ENCODE peak calls at places on chromosomes 16 and 17, in five cellular contexts. One of them, this sample, is unnamed.

GRCh38 chr16:80614908-80615696 is 74.3 kb downstream of the DYNLRB2 start:
- DNase-seq in HepG2: no peak
- DNase-seq in SK-N-SH: no peak
- DNase-seq in K562: peak
- DNase-seq in HCT116: peak
- DNase-seq in this sample: no peak

GRCh38 chr16:4309833-4310266 is 6.0 kb upstream of the GLIS2 start:
- DNase-seq in SK-N-SH: no peak
- DNase-seq in HCT116: peak
- DNase-seq in K562: no peak
- DNase-seq in HepG2: peak
- DNase-seq in this sample: no peak

GRCh38 chr17:68349157-68349556 is 57.9 kb downstream of the ARSG start:
- DNase-seq in K562: no peak
- DNase-seq in SK-N-SH: no peak
- DNase-seq in HCT116: no peak
- DNase-seq in HepG2: peak
- DNase-seq in this sample: peak

GRCh38 chr16:27920391-27920891 is 143.1 kb downstream of the GSG1L start:
- DNase-seq in K562: no peak
- DNase-seq in SK-N-SH: peak
- DNase-seq in HCT116: peak
- DNase-seq in HepG2: peak
- DNase-seq in this sample: no peak

GRCh38 chr16:9139965-9140364 is 48.5 kb downstream of the HAPSTR1 start:
- DNase-seq in HCT116: peak
- DNase-seq in SK-N-SH: peak
- DNase-seq in HepG2: peak
- DNase-seq in K562: peak
- DNase-seq in this sample: no peak

GRCh38 chr16:79036541-79036940 is 564.0 kb downstream of the MAF start:
- DNase-seq in K562: no peak
- DNase-seq in HepG2: no peak
- DNase-seq in HCT116: no peak
- DNase-seq in SK-N-SH: no peak
- DNase-seq in this sample: no peak

GRCh38 chr17:71850792-71851191 is 270.0 kb upstream of the SOX9 start:
- DNase-seq in HepG2: no peak
- DNase-seq in HCT116: no peak
- DNase-seq in K562: no peak
- DNase-seq in SK-N-SH: no peak
- DNase-seq in this sample: no peak

GRCh38 chr17:57707892-57708291 is 37.2 kb downstream of the CCDC182 start:
- DNase-seq in HepG2: no peak
- DNase-seq in SK-N-SH: peak
- DNase-seq in HCT116: no peak
- DNase-seq in K562: no peak
- DNase-seq in this sample: no peak

GRCh38 chr17:16924701-16925440 is 47.0 kb downstream of the TNFRSF13B start:
- DNase-seq in HepG2: no peak
- DNase-seq in HCT116: no peak
- DNase-seq in K562: no peak
- DNase-seq in SK-N-SH: no peak
- DNase-seq in this sample: no peak

GRCh38 chr17:6381052-6381451 is 53.9 kb downstream of the AIPL1 start:
- DNase-seq in K562: no peak
- DNase-seq in HCT116: no peak
- DNase-seq in HepG2: no peak
- DNase-seq in SK-N-SH: no peak
- DNase-seq in this sample: no peak

GRCh38 chr16:15981382-15981781 is 32.0 kb downstream of the ABCC1 start:
- DNase-seq in SK-N-SH: no peak
- DNase-seq in K562: no peak
- DNase-seq in HCT116: no peak
- DNase-seq in HepG2: no peak
- DNase-seq in this sample: no peak

GRCh38 chr17:83055911-83056582 is 23.4 kb upstream of the METRNL start:
- DNase-seq in HCT116: no peak
- DNase-seq in SK-N-SH: no peak
- DNase-seq in HepG2: peak
- DNase-seq in K562: no peak
- DNase-seq in this sample: no peak

GRCh38 chr16:62965831-62966230 is 929.6 kb upstream of the CDH8 start:
- DNase-seq in HepG2: no peak
- DNase-seq in K562: no peak
- DNase-seq in HCT116: no peak
- DNase-seq in SK-N-SH: no peak
- DNase-seq in this sample: no peak

GRCh38 chr16:27984121-27984520 is 79.4 kb downstream of the GSG1L start:
- DNase-seq in HepG2: no peak
- DNase-seq in K562: no peak
- DNase-seq in SK-N-SH: no peak
- DNase-seq in HCT116: no peak
- DNase-seq in this sample: no peak

GRCh38 chr17:7308625-7309433 is 1.4 kb downstream of the EIF5A start:
- DNase-seq in K562: peak
- DNase-seq in SK-N-SH: peak
- DNase-seq in HCT116: peak
- DNase-seq in HepG2: peak
- DNase-seq in this sample: peak

GRCh38 chr17:5693821-5694220 is 109.5 kb upstream of the NLRP1 start:
- DNase-seq in HCT116: no peak
- DNase-seq in SK-N-SH: no peak
- DNase-seq in HepG2: no peak
- DNase-seq in K562: no peak
- DNase-seq in this sample: no peak

GRCh38 chr17:40463122-40463550 is 19.9 kb downstream of the IGFBP4 start:
- DNase-seq in K562: no peak
- DNase-seq in HCT116: no peak
- DNase-seq in HepG2: no peak
- DNase-seq in SK-N-SH: no peak
- DNase-seq in this sample: no peak

GRCh38 chr17:81002409-81003361 is 11.0 kb downstream of the CHMP6 start:
- DNase-seq in K562: peak
- DNase-seq in SK-N-SH: peak
- DNase-seq in HCT116: no peak
- DNase-seq in HepG2: no peak
- DNase-seq in this sample: no peak

GRCh38 chr17:45144199-45145034 is 3.9 kb upstream of the HEXIM1 start:
- DNase-seq in HepG2: no peak
- DNase-seq in K562: peak
- DNase-seq in HCT116: no peak
- DNase-seq in SK-N-SH: peak
- DNase-seq in this sample: no peak

GRCh38 chr17:8939496-8940334 is 25.8 kb downstream of the PIK3R5 start:
- DNase-seq in HCT116: no peak
- DNase-seq in SK-N-SH: no peak
- DNase-seq in K562: no peak
- DNase-seq in HepG2: no peak
- DNase-seq in this sample: peak

GRCh38 chr17:8940866-8941471 is 24.5 kb downstream of the PIK3R5 start:
- DNase-seq in HCT116: no peak
- DNase-seq in SK-N-SH: no peak
- DNase-seq in HepG2: no peak
- DNase-seq in K562: no peak
- DNase-seq in this sample: no peak

GRCh38 chr17:8941520-8941919 is 24.0 kb downstream of the PIK3R5 start:
- DNase-seq in K562: no peak
- DNase-seq in HCT116: no peak
- DNase-seq in SK-N-SH: no peak
- DNase-seq in HepG2: no peak
- DNase-seq in this sample: no peak

GRCh38 chr17:8944083-8944482 is 21.4 kb downstream of the PIK3R5 start:
- DNase-seq in HCT116: no peak
- DNase-seq in K562: no peak
- DNase-seq in SK-N-SH: no peak
- DNase-seq in HepG2: no peak
- DNase-seq in this sample: no peak

GRCh38 chr17:8941980-8942617 is 23.4 kb downstream of the PIK3R5 start:
- DNase-seq in K562: no peak
- DNase-seq in HCT116: no peak
- DNase-seq in HepG2: no peak
- DNase-seq in SK-N-SH: no peak
- DNase-seq in this sample: no peak
- TF ChIP-seq ZBTB33 in K562: no peak
- TF ChIP-seq ZBTB33 in HCT116: no peak
- TF ChIP-seq ZBTB33 in HepG2: no peak
- TF ChIP-seq ZBTB33 in SK-N-SH: no peak
- TF ChIP-seq ZBTB33 in this sample: no peak

DNA sequence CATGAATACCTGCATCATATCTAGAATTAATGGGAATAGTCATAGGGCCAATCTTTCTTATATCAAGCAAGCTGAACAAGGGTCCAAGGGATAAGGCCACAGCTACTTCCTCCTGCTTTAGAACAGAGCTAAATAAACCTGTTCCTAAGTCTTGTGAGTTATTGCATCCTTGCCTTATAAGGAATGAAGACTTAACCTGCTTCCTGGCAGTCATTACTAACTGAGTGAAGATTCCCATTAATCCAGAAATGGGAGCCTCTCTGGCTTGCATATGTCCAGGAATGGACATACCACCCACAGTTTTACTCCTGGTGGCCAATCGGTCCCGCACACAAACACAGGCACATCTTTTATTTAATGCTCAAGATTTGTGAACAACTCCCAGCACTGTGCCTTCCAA is 35.9 kb upstream of the SKAP1 start:
- DNase-seq in SK-N-SH: no peak
- DNase-seq in K562: no peak
- DNase-seq in HepG2: no peak
- DNase-seq in HCT116: no peak
- DNase-seq in this sample: no peak
- TF ChIP-seq CTCF in SK-N-SH: no peak
- TF ChIP-seq CTCF in K562: no peak
- TF ChIP-seq CTCF in HepG2: no peak
- TF ChIP-seq CTCF in HCT116: no peak
- TF ChIP-seq CTCF in this sample: no peak

DNA sequence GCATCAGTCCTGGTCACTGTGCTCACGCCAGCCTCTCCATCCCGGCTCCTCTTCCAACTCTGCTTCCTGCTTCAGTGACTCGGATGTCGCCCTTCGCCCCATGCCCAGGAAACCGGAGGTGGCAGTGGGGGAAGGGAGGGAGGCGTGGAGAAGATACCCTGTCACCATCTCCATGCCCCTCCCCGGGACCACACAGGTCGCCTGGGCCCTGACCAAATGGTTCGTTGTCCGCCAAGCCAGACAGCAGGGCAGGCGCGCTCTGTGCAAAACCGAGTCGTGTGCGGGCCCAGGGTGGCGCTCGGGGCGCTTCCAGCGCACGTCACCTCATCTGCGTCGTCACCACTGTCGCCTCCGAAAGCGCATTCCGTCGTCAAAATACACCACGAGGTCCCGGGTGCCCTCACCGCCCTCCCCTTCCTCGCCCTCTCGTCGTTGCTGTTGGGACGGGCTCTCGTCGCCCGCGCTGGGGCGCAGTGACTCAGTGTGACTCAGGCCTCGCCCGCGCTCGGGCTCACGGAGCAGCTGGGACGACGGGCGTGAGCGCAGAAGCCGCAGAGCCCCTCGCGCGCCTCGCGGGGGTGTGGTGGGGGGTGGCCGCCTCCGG is 39.2 kb downstream of the ZNF778 start:
- DNase-seq in SK-N-SH: peak
- DNase-seq in K562: no peak
- DNase-seq in HCT116: no peak
- DNase-seq in HepG2: no peak
- DNase-seq in this sample: no peak
- TF ChIP-seq ZBTB33 in SK-N-SH: no peak
- TF ChIP-seq ZBTB33 in K562: no peak
- TF ChIP-seq ZBTB33 in HCT116: no peak
- TF ChIP-seq ZBTB33 in HepG2: no peak
- TF ChIP-seq ZBTB33 in this sample: no peak

GRCh38 chr17:79730437-79730768 is 340 bp upstream of the ENPP7 start:
- DNase-seq in HCT116: no peak
- DNase-seq in K562: no peak
- DNase-seq in SK-N-SH: no peak
- DNase-seq in HepG2: no peak
- DNase-seq in this sample: no peak

GRCh38 chr17:79729761-79730160 is 982 bp upstream of the ENPP7 start:
- DNase-seq in HepG2: no peak
- DNase-seq in SK-N-SH: no peak
- DNase-seq in HCT116: no peak
- DNase-seq in K562: no peak
- DNase-seq in this sample: no peak

GRCh38 chr17:79730769-79731483 is at the start of gene ENPP7:
- DNase-seq in K562: no peak
- DNase-seq in HCT116: no peak
- DNase-seq in HepG2: peak
- DNase-seq in SK-N-SH: no peak
- DNase-seq in this sample: no peak

GRCh38 chr17:79728908-79729471 is 1.8 kb upstream of the ENPP7 start:
- DNase-seq in SK-N-SH: no peak
- DNase-seq in HCT116: no peak
- DNase-seq in HepG2: no peak
- DNase-seq in K562: peak
- DNase-seq in this sample: no peak

DNA sequence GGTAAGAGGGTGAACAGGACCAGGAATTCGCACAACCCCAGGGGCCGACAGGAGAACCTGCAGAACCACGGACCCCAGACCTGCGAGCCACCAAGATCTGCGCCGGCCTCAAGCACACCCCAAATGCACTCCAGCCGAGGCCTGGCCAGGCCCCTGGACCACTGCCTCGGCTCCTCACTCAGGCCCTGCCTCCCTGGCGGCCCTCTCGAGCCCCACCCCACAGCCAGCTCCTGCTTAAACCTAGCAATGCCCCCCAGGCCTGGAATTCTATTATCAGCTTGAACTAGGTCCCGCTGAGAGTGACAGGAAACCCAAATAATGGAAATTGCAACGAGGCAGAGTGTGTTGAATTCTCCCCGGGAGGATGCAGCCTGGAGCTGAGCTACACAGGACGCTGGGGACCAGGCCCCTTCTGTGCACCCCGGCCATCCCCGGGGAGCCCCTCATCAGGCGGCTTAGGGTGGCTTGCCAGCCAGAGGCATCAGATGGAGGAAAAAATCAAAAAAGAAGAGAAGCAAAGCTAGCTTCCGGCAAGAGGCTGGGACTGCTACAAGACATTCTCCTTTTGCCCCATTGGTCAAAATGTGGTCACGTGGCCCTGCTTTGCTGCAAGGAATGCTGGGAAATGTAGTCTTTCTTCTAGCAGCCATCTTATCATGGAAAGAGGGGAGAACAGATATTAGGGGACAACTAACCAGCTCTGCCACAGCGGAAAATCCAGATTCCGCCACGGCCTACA is 2.4 kb upstream of the ENPP7 start:
- DNase-seq in HCT116: peak
- DNase-seq in HepG2: peak
- DNase-seq in K562: peak
- DNase-seq in SK-N-SH: peak
- DNase-seq in this sample: peak
- TF ChIP-seq CTCF in HCT116: no peak
- TF ChIP-seq CTCF in HepG2: no peak
- TF ChIP-seq CTCF in K562: no peak
- TF ChIP-seq CTCF in SK-N-SH: no peak
- TF ChIP-seq CTCF in this sample: no peak

DNA sequence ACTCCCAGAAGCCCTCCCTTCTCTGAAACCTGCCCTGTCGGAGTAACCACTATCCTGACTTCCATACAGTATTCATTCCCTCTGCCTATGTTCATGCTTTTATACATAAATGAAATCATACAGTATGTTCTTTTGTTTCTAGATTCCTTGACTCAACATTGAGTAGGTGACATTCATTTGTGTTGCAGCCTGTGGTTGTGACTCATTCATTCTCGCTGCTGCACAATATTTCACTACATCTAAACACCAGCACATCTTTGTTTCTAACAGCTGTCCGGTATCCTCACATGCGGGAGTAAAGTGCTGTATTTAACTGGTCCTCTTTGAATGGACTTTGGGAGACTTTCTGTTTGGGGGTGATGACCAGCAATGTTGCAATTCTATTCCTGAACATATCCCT is 135.0 kb upstream of the FOXF1 start:
- DNase-seq in HCT116: no peak
- DNase-seq in K562: no peak
- DNase-seq in HepG2: no peak
- DNase-seq in SK-N-SH: no peak
- DNase-seq in this sample: no peak
- TF ChIP-seq ZBTB33 in HCT116: no peak
- TF ChIP-seq ZBTB33 in K562: no peak
- TF ChIP-seq ZBTB33 in HepG2: no peak
- TF ChIP-seq ZBTB33 in SK-N-SH: no peak
- TF ChIP-seq ZBTB33 in this sample: no peak

This sample was measured in GM12878.